ENCODE peak calls at places on chromosomes 1 and 21, in eight cellular contexts. D is pancreas; A is testis; I is upper lobe of right lung; N is cardiac muscle cell; U is GM23248; C is effector memory CD4-positive, alpha-beta T cell; W is foreskin keratinocyte. H is an unnamed sample.

GRCh38 chr1:178650950-178651461 is 74.0 kb upstream of the RALGPS2 start:
- DNase-seq in U (peak; percentile 46), C (no peak), W (no peak), D (no peak), A (no peak), I (no peak), N (no peak), H (no peak)

GRCh38 chr1:28409066-28409465 is 39.5 kb downstream of the PHACTR4 start:
- DNase-seq in W (no peak), D (no peak), C (no peak), N (no peak), U (no peak), I (no peak), A (no peak), H (no peak)

GRCh38 chr21:27807596-27807995 is 840.7 kb upstream of the ADAMTS5 start:
- DNase-seq in C (no peak), U (no peak), D (no peak), I (no peak), N (no peak), A (no peak), W (no peak), H (no peak)

GRCh38 chr1:228977741-228978140 is 242.5 kb downstream of the RHOU start:
- DNase-seq in A (no peak), C (no peak), N (no peak), I (no peak), U (no peak), W (no peak), D (no peak), H (no peak)

GRCh38 chr1:151009206-151009587 is 948 bp downstream of the PRUNE1 start:
- DNase-seq in W (no peak), I (no peak), U (peak; percentile 62), A (no peak), C (no peak), N (no peak), D (no peak), H (no peak)

GRCh38 chr1:64292399-64292798 is 89.0 kb downstream of the UBE2U start:
- DNase-seq in A (no peak), D (no peak), N (no peak), I (no peak), U (peak; percentile 61), W (no peak), C (no peak), H (no peak)

GRCh38 chr1:93681095-93681548 is 515 bp downstream of the BCAR3 start:
- DNase-seq in N (peak; percentile 28), U (no peak), W (no peak), D (no peak), C (no peak), A (peak; percentile 34), I (peak; percentile 69), H (no peak)

GRCh38 chr1:162627662-162628296 is 4.5 kb upstream of the DDR2 start:
- DNase-seq in W (no peak), C (no peak), D (no peak), N (peak; percentile 36), I (no peak), U (peak; percentile 64), A (no peak), H (no peak)

GRCh38 chr1:17239420-17239819 is 9.5 kb upstream of the PADI3 start:
- DNase-seq in D (peak; percentile 30), A (peak; percentile 82), C (no peak), I (no peak), N (peak; percentile 88), W (peak; percentile 76), U (peak; percentile 83), H (no peak)

GRCh38 chr1:1191734-1192133 is 14.7 kb downstream of the TNFRSF18 start:
- DNase-seq in N (no peak), D (no peak), I (no peak), C (no peak), U (no peak), A (no peak), W (no peak), H (no peak)

GRCh38 chr1:62407398-62408009 is 29.3 kb upstream of the USP1 start:
- DNase-seq in N (peak; percentile 75), W (no peak), C (no peak), U (peak; percentile 68), D (no peak), A (peak; percentile 24), I (no peak), H (no peak)

GRCh38 chr1:191438979-191439378 is 719.3 kb upstream of the RGS18 start:
- DNase-seq in I (no peak), N (no peak), C (no peak), W (no peak), D (no peak), A (no peak), U (no peak), H (no peak)

GRCh38 chr21:33401617-33401967 is 1.6 kb upstream of the IFNGR2 start:
- DNase-seq in D (no peak), I (no peak), N (no peak), C (no peak), A (no peak), W (no peak), U (peak; percentile 80), H (no peak)

GRCh38 chr1:46490603-46491499 is 1.2 kb downstream of the DMBX1 start:
- DNase-seq in U (peak; percentile 34), C (no peak), W (no peak), D (no peak), N (no peak), A (no peak), I (no peak), H (no peak)

GRCh38 chr1:119713039-119713537 is 1.4 kb downstream of the PHGDH start:
- DNase-seq in N (peak; percentile 20), U (peak; percentile 67), D (no peak), A (peak; percentile 50), W (no peak), C (no peak), I (no peak), H (peak; percentile 29)

GRCh38 chr1:154186852-154187501 is 4.9 kb downstream of the TPM3 start:
- DNase-seq in C (no peak), N (no peak), U (no peak), A (no peak), W (no peak), I (no peak), D (no peak), H (no peak)

GRCh38 chr1:65623895-65624294 is 168.8 kb upstream of the PDE4B start:
- DNase-seq in U (peak; percentile 19), A (no peak), C (no peak), D (no peak), W (no peak), N (no peak), I (no peak), H (no peak)

GRCh38 chr21:15277498-15277897 is 212.7 kb upstream of the NRIP1 start:
- DNase-seq in D (no peak), W (no peak), C (no peak), I (no peak), N (no peak), A (no peak), U (no peak), H (no peak)

GRCh38 chr1:102107441-102107840 is 110.7 kb upstream of the OLFM3 start:
- DNase-seq in I (no peak), W (no peak), N (no peak), U (no peak), C (no peak), A (no peak), D (no peak), H (no peak)
- H3K27ac ChIP-seq in I (no peak overlapping the region), W (no peak overlapping the region), N (no peak overlapping the region), U (no peak overlapping the region), C (no peak overlapping the region), A (no peak overlapping the region), D (no peak overlapping the region), H (no peak overlapping the region)

GRCh38 chr1:37682334-37682987 is 9.9 kb upstream of the CDCA8 start:
- DNase-seq in D (peak; percentile 50), U (peak; percentile 73), I (peak; percentile 70), A (peak; percentile 86), C (peak; percentile 68), W (peak; percentile 5), N (peak; percentile 76), H (no peak)
- H3K27ac ChIP-seq in D (no peak overlapping the region), U (no peak overlapping the region), I (no peak overlapping the region), A (no peak overlapping the region), C (no peak overlapping the region), W (no peak overlapping the region), N (no peak overlapping the region), H (no peak overlapping the region)

GRCh38 chr1:223142795-223143759 is at the start of gene TLR5:
- DNase-seq in D (peak; percentile 89), U (peak; percentile 78), C (peak; percentile 78), A (peak; percentile 93), W (no peak), I (peak; percentile 96), N (peak; percentile 97), H (peak; percentile 34)
- H3K27ac ChIP-seq in D (peak within 1 kb of the TSS; percentile 74), U (no peak within 1 kb of the TSS), C (peak within 1 kb of the TSS; percentile 52), A (peak within 1 kb of the TSS; percentile 16), W (no peak within 1 kb of the TSS), I (peak within 1 kb of the TSS; percentile 72), N (peak within 1 kb of the TSS; percentile 91), H (peak within 1 kb of the TSS; percentile 71)

GRCh38 chr1:196401454-196401838 is 206.8 kb downstream of the KCNT2 start:
- DNase-seq in D (no peak), C (no peak), U (no peak), N (no peak), I (no peak), A (no peak), W (no peak), H (no peak)

GRCh38 chr1:196403803-196404690 is 204.2 kb downstream of the KCNT2 start:
- DNase-seq in N (no peak), I (no peak), C (no peak), A (no peak), W (no peak), U (peak; percentile 1), D (no peak), H (no peak)

GRCh38 chr1:196399713-196400112 is 208.5 kb downstream of the KCNT2 start:
- DNase-seq in C (no peak), W (no peak), U (peak; percentile 2), N (no peak), A (no peak), D (no peak), I (no peak), H (no peak)

GRCh38 chr1:196405839-196406238 is 202.4 kb downstream of the KCNT2 start:
- DNase-seq in C (no peak), W (no peak), A (no peak), N (no peak), U (no peak), D (no peak), I (no peak), H (no peak)

DNA sequence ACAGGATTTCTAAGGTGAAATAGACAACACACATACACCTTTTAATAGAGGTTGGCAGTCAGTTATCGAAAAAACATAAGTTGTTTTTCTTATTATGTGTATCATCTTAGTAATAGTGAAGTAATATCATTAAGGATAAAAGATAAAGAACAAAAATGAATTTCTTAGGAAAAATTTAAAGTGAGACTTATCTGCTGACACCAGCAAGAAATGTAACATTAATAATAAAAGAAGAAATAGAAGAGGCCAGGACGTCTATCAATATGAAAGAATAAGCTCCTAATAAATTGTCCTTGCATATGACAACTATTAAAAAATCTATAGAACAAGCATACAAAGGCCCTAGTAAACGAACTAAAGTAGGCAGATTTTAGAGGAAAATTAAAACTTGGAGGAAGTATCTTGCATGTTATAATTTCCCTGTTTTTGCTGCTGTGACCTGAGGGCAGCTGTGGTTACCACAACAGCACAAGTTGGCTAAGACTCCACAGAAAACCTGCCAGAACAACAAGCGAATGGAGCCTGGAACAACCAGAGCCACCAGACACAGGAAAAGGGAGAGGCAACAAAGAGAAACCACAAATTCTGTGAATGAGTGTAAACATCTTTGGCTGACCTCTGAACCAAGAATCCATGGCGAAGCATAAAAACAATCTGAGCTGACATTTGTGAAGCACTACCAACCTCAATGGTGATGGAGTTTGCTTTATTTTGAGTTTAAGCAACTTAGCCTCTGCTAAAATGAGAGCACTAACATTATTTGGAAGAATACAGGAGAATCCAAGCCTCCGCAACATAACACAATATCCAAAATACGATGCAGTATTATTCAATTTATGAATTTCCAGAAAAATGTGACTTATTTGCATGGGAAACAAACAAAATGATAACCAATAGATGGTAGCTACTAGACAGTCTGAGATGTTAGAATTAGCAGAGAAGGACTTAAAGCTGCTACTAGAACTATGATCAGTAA is 207.5 kb downstream of the KCNT2 start:
- DNase-seq in I (no peak), D (peak; percentile 26), U (peak; percentile 80), C (no peak), W (peak; percentile 42), A (peak; percentile 63), N (no peak), H (no peak)
- H3K27ac ChIP-seq in I (peak overlapping the region; percentile 24), D (no peak overlapping the region), U (peak overlapping the region; percentile 45), C (no peak overlapping the region), W (no peak overlapping the region), A (no peak overlapping the region), N (no peak overlapping the region), H (no peak overlapping the region)

H was measured in caudate nucleus.